ENCODE peak calls at places on chromosomes 2 and 18, in ten cellular contexts. X, M, T, F, C, N, I, Q, W and E are unnamed samples.

GRCh38 chr2:109284816-109285215 is 155.8 kb downstream of the SH3RF3 start:
- DNase-seq in Q (no peak), F (peak), C (no peak), T (no peak), I (no peak), M (no peak), W (peak), X (no peak), N (peak), E (peak)

GRCh38 chr2:6917761-6918421 is 679 bp downstream of the RNF144A start:
- DNase-seq in W (no peak), M (no peak), N (no peak), I (no peak), Q (peak), T (no peak), F (peak), C (peak), X (no peak), E (no peak)

GRCh38 chr2:219707496-219708285 is 80.3 kb downstream of the SLC4A3 start:
- DNase-seq in T (no peak), W (no peak), Q (no peak), N (peak), I (no peak), M (no peak), C (no peak), F (no peak), X (no peak), E (peak)

GRCh38 chr2:46871976-46872381 is 43.6 kb downstream of the MCFD2 start:
- DNase-seq in F (no peak), I (no peak), M (no peak), W (no peak), Q (no peak), C (no peak), N (no peak), T (peak), X (peak), E (peak)

GRCh38 chr2:196610796-196611195 is 28.7 kb upstream of the CCDC150 start:
- DNase-seq in M (no peak), I (no peak), F (no peak), N (no peak), Q (no peak), W (no peak), C (no peak), X (no peak), T (no peak), E (no peak)

GRCh38 chr2:25381502-25381901 is 39.8 kb upstream of the DNMT3A start:
- DNase-seq in W (no peak), I (no peak), N (no peak), Q (no peak), M (no peak), T (no peak), X (no peak), C (no peak), F (no peak), E (no peak)

GRCh38 chr2:105179469-105180372 is 61.8 kb upstream of the GPR45 start:
- DNase-seq in M (peak), Q (peak), F (no peak), N (peak), T (peak), C (peak), X (peak), W (peak), I (no peak), E (peak)

GRCh38 chr2:236679906-236680305 is 110.3 kb downstream of the ACKR3 start:
- DNase-seq in X (no peak), C (no peak), W (peak), N (peak), M (peak), F (no peak), Q (no peak), I (no peak), T (no peak), E (peak)

GRCh38 chr2:225041210-225041870 is 928 bp downstream of the DOCK10 start:
- DNase-seq in F (no peak), C (peak), X (peak), I (peak), Q (peak), M (peak), W (peak), T (peak), N (peak), E (peak)

GRCh38 chr2:25009954-25010353 is 31.9 kb upstream of the EFR3B start:
- DNase-seq in I (no peak), C (no peak), N (no peak), T (no peak), X (no peak), M (no peak), F (no peak), W (no peak), Q (no peak), E (no peak)

GRCh38 chr2:28398101-28398834 is 5.6 kb downstream of the FOSL2 start:
- DNase-seq in C (no peak), M (peak), N (peak), Q (peak), T (peak), X (peak), W (peak), F (no peak), I (no peak), E (peak)

GRCh38 chr2:128285329-128285931 is 33.2 kb downstream of the HS6ST1 start:
- DNase-seq in X (no peak), C (no peak), N (no peak), M (no peak), I (no peak), T (no peak), Q (no peak), W (no peak), F (peak), E (no peak)

GRCh38 chr2:46915281-46915810 is at the start of gene MCFD2:
- DNase-seq in M (peak), Q (peak), T (peak), I (peak), X (peak), C (no peak), N (peak), W (peak), F (peak), E (no peak)

GRCh38 chr2:8452979-8453903 is 228.6 kb upstream of the ID2 start:
- DNase-seq in W (no peak), N (peak), C (no peak), F (no peak), X (no peak), I (no peak), T (no peak), M (no peak), Q (peak), E (no peak)

GRCh38 chr18:79411614-79412526 is 16.1 kb downstream of the NFATC1 start:
- DNase-seq in N (no peak), T (no peak), Q (no peak), I (no peak), X (no peak), F (peak), C (peak), W (no peak), M (no peak), E (no peak)

GRCh38 chr18:3594760-3595241 is 144.8 kb downstream of the TGIF1 start:
- DNase-seq in Q (peak), T (no peak), F (peak), N (peak), C (no peak), M (peak), W (peak), I (no peak), X (peak), E (peak)

GRCh38 chr2:181074457-181074856 is 94.1 kb downstream of the UBE2E3 start:
- DNase-seq in W (no peak), N (no peak), M (peak), X (no peak), F (no peak), C (no peak), T (no peak), I (no peak), Q (no peak), E (peak)

GRCh38 chr18:49161627-49162026 is 210.9 kb upstream of the SMAD7 start:
- DNase-seq in X (no peak), W (peak), Q (no peak), M (peak), T (no peak), C (no peak), F (no peak), I (no peak), N (peak), E (peak)

GRCh38 chr2:138059487-138059886 is 95.2 kb downstream of the HNMT start:
- DNase-seq in W (peak), X (no peak), Q (no peak), C (no peak), N (peak), F (no peak), T (no peak), M (peak), I (no peak), E (no peak)

GRCh38 chr2:222057249-222058073 is 241.3 kb downstream of the PAX3 start:
- DNase-seq in W (peak), X (no peak), M (no peak), N (peak), C (peak), F (no peak), Q (no peak), T (no peak), I (no peak), E (peak)

GRCh38 chr2:96882230-96882629 is 12.3 kb upstream of the SEMA4C start:
- DNase-seq in Q (no peak), I (no peak), C (no peak), W (no peak), N (no peak), T (no peak), M (peak), F (no peak), X (no peak), E (no peak)

GRCh38 chr2:188645982-188646381 is 328.2 kb upstream of the COL3A1 start:
- DNase-seq in C (no peak), Q (no peak), I (no peak), X (no peak), T (no peak), W (peak), N (no peak), M (no peak), F (no peak), E (peak)

GRCh38 chr2:68172990-68173715 is 15.5 kb downstream of the PNO1 start:
- DNase-seq in I (no peak), M (peak), W (no peak), C (no peak), N (no peak), F (no peak), X (no peak), T (no peak), Q (no peak), E (no peak)

GRCh38 chr2:134191835-134192234 is 62.0 kb upstream of the MGAT5 start:
- DNase-seq in I (no peak), T (no peak), W (no peak), Q (no peak), F (no peak), C (no peak), M (no peak), N (no peak), X (no peak), E (no peak)

GRCh38 chr2:190862591-190862991 is 18.0 kb upstream of the GLS start:
- DNase-seq in W (peak), X (no peak), T (no peak), M (peak), Q (peak), N (no peak), C (no peak), I (no peak), F (no peak), E (peak)

GRCh38 chr2:101479328-101479727 is 4.4 kb upstream of the RFX8 start:
- DNase-seq in F (no peak), W (no peak), M (no peak), Q (no peak), N (no peak), I (no peak), C (peak), T (no peak), X (no peak), E (no peak)

GRCh38 chr2:149991576-149991975 is 404.0 kb upstream of the MMADHC start:
- DNase-seq in T (no peak), N (peak), W (peak), Q (no peak), I (no peak), C (no peak), F (no peak), M (peak), X (no peak), E (peak)

GRCh38 chr2:240509667-240510512 is 47.9 kb downstream of the ANKMY1 start:
- DNase-seq in W (peak), X (peak), M (no peak), N (no peak), I (no peak), Q (no peak), T (no peak), C (no peak), F (no peak), E (no peak)

GRCh38 chr2:121075006-121075545 is 209.9 kb downstream of the TFCP2L1 start:
- DNase-seq in F (no peak), C (peak), Q (peak), I (no peak), W (peak), X (no peak), T (no peak), M (peak), N (peak), E (peak)

GRCh38 chr18:51235011-51235789 is 37.7 kb upstream of the MEX3C start:
- DNase-seq in T (no peak), M (peak), F (no peak), Q (no peak), I (no peak), C (no peak), X (no peak), W (peak), N (no peak), E (no peak)

GRCh38 chr18:63451774-63452173 is 25.0 kb upstream of the SERPINB5 start:
- DNase-seq in M (peak), I (no peak), W (peak), T (no peak), X (no peak), C (no peak), N (peak), Q (peak), F (no peak), E (peak)

GRCh38 chr2:233968556-233968955 is 51.4 kb downstream of the TRPM8 start:
- DNase-seq in N (no peak), I (no peak), T (no peak), Q (no peak), X (no peak), F (no peak), C (no peak), M (no peak), W (no peak), E (no peak)

GRCh38 chr18:22169011-22169888 is at the start of gene GATA6:
- DNase-seq in N (peak), C (peak), M (peak), I (peak), Q (peak), X (peak), F (peak), T (peak), W (peak), E (peak)

GRCh38 chr2:237702439-237703397 is 75.3 kb downstream of the LRRFIP1 start:
- DNase-seq in F (peak), T (peak), I (peak), X (peak), M (peak), N (peak), C (peak), Q (no peak), W (peak), E (peak)
- H3K4me3 ChIP-seq in F (peak), T (no peak), I (no peak), X (no peak), M (no peak), N (no peak), C (peak), Q (no peak), W (peak), E (peak)

GRCh38 chr18:40983835-40984234 is 971.2 kb upstream of the PIK3C3 start:
- DNase-seq in F (no peak), M (no peak), X (no peak), Q (no peak), N (no peak), I (no peak), C (no peak), T (no peak), W (no peak), E (no peak)
- H3K4me3 ChIP-seq in F (no peak), M (no peak), X (no peak), Q (no peak), N (no peak), I (no peak), C (no peak), T (no peak), W (no peak), E (no peak)

DNA sequence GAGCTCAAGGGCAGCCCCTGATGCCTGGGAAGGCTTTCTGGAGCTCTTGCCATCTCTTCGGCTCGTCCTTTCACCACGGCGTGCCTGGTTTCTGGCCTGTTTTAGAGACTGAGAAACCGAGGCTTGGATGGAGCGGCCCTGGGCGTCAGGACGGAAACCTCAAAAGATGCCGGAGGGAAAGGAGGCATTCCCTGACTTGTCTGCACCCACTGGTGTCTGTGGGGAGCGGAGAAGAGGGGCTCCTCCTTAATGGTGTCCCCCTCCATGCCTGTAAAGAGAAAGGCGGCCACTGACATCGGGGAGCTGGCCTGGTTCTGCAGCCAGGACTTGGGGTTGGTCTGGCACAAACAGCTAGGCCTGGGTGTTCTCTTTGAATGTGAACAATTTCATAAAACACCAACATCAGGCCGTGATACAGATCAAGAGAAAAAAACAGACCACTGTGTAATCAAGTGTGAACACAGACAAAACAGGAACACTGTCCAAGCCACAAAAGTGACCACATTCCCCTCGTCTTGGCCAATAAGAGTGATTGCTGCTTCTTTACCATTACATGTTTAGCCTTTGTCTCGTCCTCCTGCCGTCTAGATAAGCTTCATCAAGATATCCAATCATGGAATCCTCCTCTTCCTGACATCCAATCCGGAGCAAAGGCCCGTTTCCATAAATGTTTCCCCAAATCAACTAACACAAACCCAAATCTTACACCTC is 633 bp upstream of the ILKAP start:
- DNase-seq in C (no peak), N (no peak), F (no peak), W (no peak), X (no peak), T (no peak), I (peak), Q (no peak), M (no peak), E (no peak)
- H3K4me3 ChIP-seq in C (peak), N (peak), F (peak), W (peak), X (peak), T (peak), I (peak), Q (peak), M (peak), E (peak)

DNA sequence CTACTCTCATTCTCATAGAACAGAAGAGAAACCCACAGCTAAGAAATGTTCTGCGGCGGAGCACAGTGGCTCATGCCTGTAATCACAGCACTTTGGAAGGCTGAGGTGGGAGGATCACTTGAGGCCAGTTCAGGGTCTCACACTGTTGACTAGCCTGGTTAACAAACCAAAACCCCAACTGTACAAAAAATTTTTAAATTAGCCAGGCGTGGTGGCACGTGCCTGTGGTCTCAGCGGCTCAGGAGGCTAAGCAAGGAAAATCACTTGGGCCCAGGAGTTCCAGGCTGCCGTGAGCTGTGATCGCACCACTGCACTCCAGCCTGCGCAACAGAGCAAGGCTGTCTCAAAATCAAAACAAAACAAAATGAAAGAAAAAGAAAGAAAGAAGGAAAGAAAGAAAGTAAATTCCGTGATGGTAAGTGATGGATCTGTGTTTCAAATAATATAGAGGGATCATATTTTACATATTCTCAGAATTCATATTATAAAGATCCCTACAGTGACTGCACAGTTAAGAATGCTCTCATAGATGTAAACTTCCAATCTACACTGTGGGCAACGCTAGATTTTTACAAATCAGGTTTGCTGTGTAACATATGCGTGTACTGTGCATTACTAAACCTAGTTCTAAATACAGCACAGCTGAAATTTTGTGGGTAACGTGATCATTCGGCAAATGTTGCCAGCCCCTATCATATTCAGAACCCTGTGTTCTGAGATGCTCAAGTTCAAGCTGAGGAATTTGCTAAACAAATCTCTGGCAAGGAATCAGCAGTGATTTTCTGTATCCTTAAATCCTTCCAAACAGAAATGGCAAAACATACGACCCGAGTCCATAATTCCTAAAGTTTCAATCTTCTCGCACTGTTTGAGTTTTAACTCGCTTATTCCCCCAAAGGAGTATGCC is 1.2 kb upstream of the RAB12 start:
- DNase-seq in W (peak), X (no peak), Q (no peak), I (peak), T (no peak), N (peak), F (no peak), M (no peak), C (no peak), E (peak)
- H3K4me3 ChIP-seq in W (no peak), X (peak), Q (peak), I (peak), T (peak), N (peak), F (peak), M (peak), C (peak), E (peak)

GRCh38 chr18:26549486-26550435 is 1.4 kb upstream of the KCTD1 start:
- DNase-seq in C (peak), N (peak), Q (peak), X (peak), T (peak), F (peak), I (no peak), W (peak), M (peak), E (peak)
- H3K4me3 ChIP-seq in C (peak), N (peak), Q (peak), X (peak), T (peak), F (peak), I (peak), W (peak), M (peak), E (peak)